ENCODE peak calls at places on chromosomes 5 and 9, in four cellular contexts. V, L, D and Z are unnamed samples.

GRCh38 chr5:100904259-100904822 is 1.3 kb upstream of the ST8SIA4 start:
- DNase-seq in V (no peak), L (no peak), D (no peak), Z (peak)

GRCh38 chr5:78930742-78931141 is 54.4 kb downstream of the ARSB start:
- DNase-seq in V (no peak), L (no peak), D (no peak), Z (no peak)

GRCh38 chr5:43469671-43470396 is 13.8 kb downstream of the TMEM267 start:
- DNase-seq in V (no peak), L (no peak), D (no peak), Z (no peak)

GRCh38 chr9:89869774-89870173 is 265.0 kb downstream of the GADD45G start:
- DNase-seq in V (no peak), L (no peak), D (no peak), Z (no peak)

GRCh38 chr5:134595458-134595838 is 37.2 kb downstream of the SAR1B start:
- DNase-seq in V (no peak), L (no peak), D (no peak), Z (no peak)

GRCh38 chr5:14557203-14557725 is 24.3 kb upstream of the OTULINL start:
- DNase-seq in V (no peak), L (no peak), D (no peak), Z (no peak)

GRCh38 chr9:117462926-117463325 is 48.1 kb upstream of the ASTN2 start:
- DNase-seq in V (no peak), L (no peak), D (no peak), Z (no peak)

GRCh38 chr9:71036501-71036900 is 84.9 kb downstream of the TRPM3 start:
- DNase-seq in V (no peak), L (peak), D (no peak), Z (no peak)

GRCh38 chr9:92603100-92603499 is 66.8 kb downstream of the IPPK start:
- DNase-seq in V (no peak), L (peak), D (no peak), Z (no peak)

GRCh38 chr5:77936365-77936693 is 160.2 kb upstream of the TBCA start:
- DNase-seq in V (no peak), L (no peak), D (no peak), Z (no peak)

GRCh38 chr5:37071901-37072581 is 177.1 kb downstream of the CPLANE1 start:
- DNase-seq in V (no peak), L (peak), D (no peak), Z (no peak)

GRCh38 chr9:122394265-122395242 is 23.7 kb downstream of the PTGS1 start:
- DNase-seq in V (no peak), L (no peak), D (no peak), Z (no peak)

GRCh38 chr5:89930591-89931383 is 478.8 kb downstream of the CETN3 start:
- DNase-seq in V (no peak), L (peak), D (no peak), Z (no peak)

GRCh38 chr9:121447341-121447834 is 52.3 kb downstream of the GGTA1 start:
- DNase-seq in V (no peak), L (no peak), D (no peak), Z (no peak)

GRCh38 chr5:154140381-154140780 is 50.2 kb upstream of the GALNT10 start:
- DNase-seq in V (no peak), L (no peak), D (no peak), Z (no peak)

GRCh38 chr9:12415361-12415760 is 277.8 kb upstream of the TYRP1 start:
- DNase-seq in V (no peak), L (no peak), D (no peak), Z (no peak)

GRCh38 chr9:137461663-137462395 is 2.7 kb upstream of the NSMF start:
- DNase-seq in V (no peak), L (no peak), D (peak), Z (peak)

GRCh38 chr5:119743927-119744326 is 114.6 kb downstream of the FAM170A start:
- DNase-seq in V (peak), L (peak), D (peak), Z (peak)

GRCh38 chr9:20506631-20507030 is 115.7 kb downstream of the MLLT3 start:
- DNase-seq in V (no peak), L (no peak), D (no peak), Z (no peak)

GRCh38 chr9:21682981-21683380 is 119.5 kb upstream of the MTAP start:
- DNase-seq in V (no peak), L (no peak), D (no peak), Z (no peak)

GRCh38 chr5:39714036-39714698 is 289.4 kb upstream of the DAB2 start:
- DNase-seq in V (peak), L (peak), D (peak), Z (peak)

GRCh38 chr9:94887721-94888120 is 161.2 kb downstream of the AOPEP start:
- DNase-seq in V (no peak), L (no peak), D (no peak), Z (no peak)

GRCh38 chr9:84953797-84954695 is 284.5 kb downstream of the NTRK2 start:
- DNase-seq in V (peak), L (peak), D (peak), Z (peak)

GRCh38 chr9:130002320-130002719 is 40.7 kb downstream of the FNBP1 start:
- DNase-seq in V (no peak), L (no peak), D (no peak), Z (no peak)

GRCh38 chr9:121860744-121861143 is 209.3 kb downstream of the DAB2IP start:
- DNase-seq in V (no peak), L (no peak), D (no peak), Z (no peak)

GRCh38 chr5:167723254-167723871 is 568.1 kb upstream of the WWC1 start:
- DNase-seq in V (peak), L (peak), D (peak), Z (peak)

GRCh38 chr5:141567513-141568117 is 51.2 kb downstream of the DIAPH1 start:
- DNase-seq in V (peak), L (no peak), D (no peak), Z (no peak)

GRCh38 chr9:83327323-83327722 is 210.9 kb downstream of the FRMD3 start:
- DNase-seq in V (peak), L (peak), D (no peak), Z (no peak)

GRCh38 chr5:132086277-132086794 is 12.7 kb downstream of the CSF2 start:
- DNase-seq in V (peak), L (no peak), D (no peak), Z (peak)

GRCh38 chr9:121239071-121239470 is 28.9 kb upstream of the GSN start:
- DNase-seq in V (no peak), L (no peak), D (no peak), Z (no peak)

GRCh38 chr9:93100265-93100636 is 4.2 kb downstream of the CARD19 start:
- DNase-seq in V (no peak), L (no peak), D (no peak), Z (no peak)

GRCh38 chr5:148740966-148741742 is 85.3 kb upstream of the ADRB2 start:
- DNase-seq in V (peak), L (peak), D (no peak), Z (peak)

GRCh38 chr5:80960531-80961375 is 590 bp downstream of the RASGRF2 start:
- DNase-seq in V (peak), L (peak), D (peak), Z (no peak)

GRCh38 chr5:180191716-180192115 is 17.3 kb downstream of the RASGEF1C start:
- DNase-seq in V (no peak), L (no peak), D (no peak), Z (no peak)

GRCh38 chr5:180198208-180198607 is 10.8 kb downstream of the RASGEF1C start:
- DNase-seq in V (no peak), L (no peak), D (no peak), Z (no peak)

GRCh38 chr5:180197016-180197702 is 11.9 kb downstream of the RASGEF1C start:
- DNase-seq in V (no peak), L (no peak), D (no peak), Z (no peak)

GRCh38 chr5:180194410-180195345 is 14.3 kb downstream of the RASGEF1C start:
- DNase-seq in V (no peak), L (no peak), D (peak), Z (no peak)

DNA sequence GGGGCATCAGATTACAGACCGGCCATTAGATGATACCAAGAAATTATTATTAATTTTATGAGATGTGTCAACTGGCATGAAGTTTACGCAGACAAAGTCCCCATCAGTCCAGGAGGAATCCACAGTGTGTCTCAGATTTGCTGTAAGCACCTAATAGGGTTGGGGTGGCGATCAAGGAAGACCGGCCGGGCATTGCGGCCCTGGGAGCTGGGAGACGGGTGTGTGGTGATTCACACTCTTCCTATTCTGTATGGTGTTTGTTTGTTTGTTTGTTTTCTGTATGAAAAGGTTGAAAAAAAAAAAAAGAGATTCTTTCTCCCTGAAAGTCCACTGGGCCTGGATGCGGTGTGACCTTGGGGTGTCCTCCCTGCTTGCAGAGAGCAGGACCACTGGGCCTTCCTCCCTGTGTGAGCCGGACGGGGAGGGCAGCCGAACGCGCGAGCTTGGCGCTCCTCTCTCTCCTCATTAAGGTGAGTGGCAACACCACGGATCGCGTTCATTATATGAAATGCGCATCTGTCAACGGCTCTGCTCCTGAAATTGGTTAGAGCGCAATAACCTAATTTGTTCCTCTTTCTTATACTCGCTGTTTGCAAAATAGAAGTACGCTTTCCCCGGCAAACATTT is 15.1 kb downstream of the RASGEF1C start:
- DNase-seq in V (no peak), L (no peak), D (no peak), Z (no peak)
- TF ChIP-seq FOXJ3 in V (no peak), L (no peak), D (no peak), Z (no peak)

GRCh38 chr5:158783382-158783781 is 316.3 kb downstream of the EBF1 start:
- DNase-seq in V (no peak), L (no peak), D (no peak), Z (no peak)
- TF ChIP-seq FOXJ3 in V (no peak), L (no peak), D (no peak), Z (no peak)

DNA sequence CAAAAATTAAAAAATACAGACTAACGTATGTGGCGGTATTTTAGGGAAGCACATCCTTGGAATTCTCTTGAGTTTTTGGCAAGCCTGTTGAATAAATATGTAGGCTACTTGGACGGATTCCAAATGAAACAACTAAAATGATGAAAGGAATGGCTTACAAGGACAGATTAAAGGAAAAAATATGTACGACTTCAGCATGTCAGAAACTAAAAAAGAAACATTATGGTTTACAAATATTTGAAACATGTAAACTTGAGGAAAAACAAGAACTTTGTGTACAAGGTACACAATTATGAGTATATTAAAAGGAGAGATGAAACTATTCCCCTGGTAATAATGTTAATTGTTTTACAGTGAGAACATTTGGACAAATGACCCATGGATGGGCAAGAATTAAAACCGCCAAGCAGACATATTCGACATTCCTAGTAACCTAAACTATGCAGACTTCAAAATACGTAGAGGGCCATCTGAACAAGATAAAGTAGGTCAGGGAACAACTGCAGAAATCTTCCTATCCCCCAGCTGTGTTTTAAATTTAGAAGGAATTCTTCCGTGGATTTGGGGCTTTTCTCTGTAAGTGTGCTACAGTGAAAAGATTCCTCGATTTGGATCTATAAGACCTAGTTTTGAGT is 12.5 kb downstream of the EDIL3 start:
- DNase-seq in V (no peak), L (no peak), D (no peak), Z (no peak)
- TF ChIP-seq FOXJ3 in V (no peak), L (no peak), D (no peak), Z (no peak)

GRCh38 chr5:126046996-126047395 is 376.2 kb upstream of the GRAMD2B start:
- DNase-seq in V (no peak), L (no peak), D (no peak), Z (no peak)
- TF ChIP-seq FOXJ3 in V (no peak), L (no peak), D (no peak), Z (no peak)

GRCh38 chr5:137185193-137185592 is 313.9 kb downstream of the SPOCK1 start:
- DNase-seq in V (no peak), L (no peak), D (no peak), Z (no peak)

GRCh38 chr5:137190441-137190840 is 308.7 kb downstream of the SPOCK1 start:
- DNase-seq in V (no peak), L (no peak), D (no peak), Z (no peak)

GRCh38 chr5:137184734-137185133 is 314.4 kb downstream of the SPOCK1 start:
- DNase-seq in V (no peak), L (no peak), D (no peak), Z (no peak)

GRCh38 chr5:137190031-137190430 is 309.1 kb downstream of the SPOCK1 start:
- DNase-seq in V (no peak), L (no peak), D (no peak), Z (no peak)

GRCh38 chr5:137186759-137187461 is 312.2 kb downstream of the SPOCK1 start:
- DNase-seq in V (no peak), L (no peak), D (no peak), Z (no peak)
- TF ChIP-seq FOXJ3 in V (no peak), L (no peak), D (no peak), Z (no peak)

GRCh38 chr5:158979749-158980521 is 119.8 kb downstream of the EBF1 start:
- DNase-seq in V (no peak), L (no peak), D (no peak), Z (no peak)
- TF ChIP-seq FOXJ3 in V (no peak), L (no peak), D (no peak), Z (no peak)